ENCODE peak calls at places on chromosomes 3 and 15, in five cellular contexts. U is sigmoid colon, J is A549, Q is K562, H is suprapubic skin. K is an unnamed sample. For H3K4me1, the result is how much of the 10 kb centered on the place peaks cover.

GRCh38 chr15:56040081-56041035 is 46.9 kb upstream of the NEDD4 start:
- DNase-seq in H (peak), U (peak), Q (peak), J (peak), K (no peak)

GRCh38 chr15:43218908-43219706 is 1.7 kb downstream of the EPB42 start:
- DNase-seq in J (peak), Q (peak), U (no peak), H (peak), K (no peak)

GRCh38 chr15:73601449-73602425 is 31.5 kb downstream of the NPTN start:
- DNase-seq in J (peak), H (no peak), U (peak), Q (peak), K (no peak)

GRCh38 chr3:108130705-108131104 is 39.9 kb upstream of the CD47 start:
- DNase-seq in H (no peak), J (no peak), U (no peak), Q (no peak), K (no peak)

GRCh38 chr3:159825216-159825854 is 163.3 kb upstream of the IL12A start:
- DNase-seq in Q (no peak), J (peak), H (no peak), U (no peak), K (no peak)

GRCh38 chr15:88072598-88073385 is 183.7 kb downstream of the NTRK3 start:
- DNase-seq in J (no peak), H (no peak), U (no peak), Q (no peak), K (no peak)

GRCh38 chr3:2334921-2335320 is 236.3 kb downstream of the CNTN4 start:
- DNase-seq in H (no peak), J (no peak), U (no peak), Q (no peak), K (no peak)

GRCh38 chr15:70853855-70854668 is at the start of gene LARP6:
- DNase-seq in J (peak), Q (no peak), U (peak), H (peak), K (peak)

GRCh38 chr3:116444819-116445290 is 432 bp downstream of the LSAMP start:
- DNase-seq in J (no peak), Q (no peak), H (no peak), U (peak), K (no peak)

GRCh38 chr3:126361211-126361610 is 4.0 kb upstream of the KLF15 start:
- DNase-seq in H (peak), J (no peak), Q (no peak), U (no peak), K (no peak)

GRCh38 chr3:72086051-72086711 is 301.2 kb upstream of the PROK2 start:
- DNase-seq in Q (peak), H (no peak), J (no peak), U (no peak), K (no peak)

GRCh38 chr3:172749201-172749965 is 1.1 kb upstream of the ECT2 start:
- DNase-seq in H (no peak), J (peak), U (no peak), Q (no peak), K (no peak)

GRCh38 chr15:65561934-65562333 is 31.7 kb downstream of the HACD3 start:
- DNase-seq in U (no peak), J (no peak), H (no peak), Q (no peak), K (no peak)

GRCh38 chr3:167941234-167941995 is 154.3 kb downstream of the GOLIM4 start:
- DNase-seq in Q (peak), J (no peak), U (peak), H (no peak), K (no peak)
- TF ChIP-seq EP300 in Q (peak), J (no peak), U (no peak), H (no peak), K (no peak)

DNA sequence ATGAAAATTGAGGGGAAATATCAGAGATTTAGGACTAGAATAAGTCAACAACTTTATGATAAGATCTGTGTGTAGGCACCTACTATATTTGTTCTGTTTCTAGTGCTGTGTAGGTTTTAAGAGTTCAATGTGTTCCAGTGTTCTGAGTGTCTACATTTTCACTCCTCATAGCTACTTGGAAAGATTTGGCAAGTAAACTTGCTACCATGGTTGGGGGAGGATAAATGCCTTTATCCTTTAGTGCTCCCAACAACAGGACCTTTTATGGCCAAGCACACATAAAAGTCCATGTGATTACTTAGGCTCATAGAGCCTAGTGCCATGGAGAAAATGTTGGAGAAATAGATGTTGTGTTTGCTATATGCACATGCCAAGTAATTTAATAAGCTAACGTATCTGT is 64.0 kb downstream of the LYSMD4 start:
- DNase-seq in Q (no peak), H (no peak), U (no peak), J (no peak), K (no peak)
- H3K4me1 ChIP-seq in Q (under half), H (under half), U (under half), J (under half), K (under half)

GRCh38 chr3:65953301-65953812 is 85.4 kb downstream of the MAGI1 start:
- DNase-seq in J (no peak), U (no peak), H (peak), Q (no peak), K (no peak)
- TF ChIP-seq EP300 in J (no peak), U (no peak), H (no peak), Q (no peak), K (no peak)

DNA sequence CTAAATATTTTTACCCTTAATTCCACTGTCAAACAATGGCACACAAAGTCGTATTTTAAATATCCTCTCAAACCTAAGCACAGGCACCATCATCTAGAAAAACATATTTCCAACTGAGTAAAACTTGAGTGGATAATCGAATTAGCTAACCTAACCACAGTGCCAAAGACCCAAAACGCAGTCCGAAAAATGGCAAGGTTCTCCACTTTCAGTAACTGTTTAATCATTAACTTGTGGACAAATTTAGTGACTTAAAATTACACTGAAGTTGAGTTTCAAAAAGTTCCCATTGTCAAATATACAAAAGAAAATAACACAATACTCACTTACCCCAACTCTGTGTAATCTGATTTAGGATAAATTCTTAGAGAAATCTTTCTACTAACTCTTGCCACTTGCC is 10.0 kb downstream of the CNBP start:
- DNase-seq in J (no peak), H (no peak), Q (no peak), U (no peak), K (no peak)
- H3K4me1 ChIP-seq in J (under half), H (half or more), Q (under half), U (half or more), K (half or more)

GRCh38 chr3:25428003-25428861 is at the start of gene RARB:
- DNase-seq in H (peak), J (peak), Q (peak), U (peak), K (peak)
- TF ChIP-seq EP300 in H (no peak), J (no peak), Q (no peak), U (peak), K (no peak)